ENCODE peak calls at places on chromosome 3, in ten cellular contexts. R is transverse colon; C is heart left ventricle; E is lower lobe of right lung; D is neuronal stem cell; S is mammary epithelial cell; G is CD4-positive, CD25-positive, alpha-beta regulatory T cell; I is psoas muscle; V is sigmoid colon; M is tibial nerve. B is an unnamed sample. For H3K4me1, the result is how much of the 10 kb centered on the place peaks cover.

GRCh38 chr3:182811269-182811596 is 17.9 kb downstream of the ATP11B start:
- DNase-seq in R (no peak), C (no peak), E (no peak), D (no peak), S (no peak), G (no peak), I (no peak), V (no peak), M (no peak), B (no peak)

GRCh38 chr3:68468695-68469375 is 463.5 kb downstream of the TAFA4 start:
- DNase-seq in R (no peak), C (no peak), E (no peak), D (no peak), S (no peak), G (no peak), I (no peak), V (no peak), M (no peak), B (no peak)

GRCh38 chr3:148075829-148076716 is 621.6 kb upstream of the AGTR1 start:
- DNase-seq in R (no peak), C (no peak), E (no peak), D (peak), S (peak), G (no peak), I (no peak), V (no peak), M (no peak), B (no peak)

GRCh38 chr3:59913645-59914044 is 863.8 kb upstream of the CFAP20DC start:
- DNase-seq in R (no peak), C (no peak), E (no peak), D (no peak), S (no peak), G (no peak), I (no peak), V (no peak), M (no peak), B (no peak)

GRCh38 chr3:152719264-152719663 is 115.7 kb upstream of the P2RY1 start:
- DNase-seq in R (no peak), C (no peak), E (no peak), D (no peak), S (peak), G (no peak), I (no peak), V (no peak), M (no peak), B (no peak)

GRCh38 chr3:41265823-41266273 is 66.5 kb downstream of the CTNNB1 start:
- DNase-seq in R (no peak), C (no peak), E (no peak), D (no peak), S (no peak), G (no peak), I (no peak), V (no peak), M (no peak), B (no peak)

GRCh38 chr3:106386050-106386449 is 517.2 kb upstream of the CBLB start:
- DNase-seq in R (no peak), C (no peak), E (no peak), D (no peak), S (no peak), G (no peak), I (no peak), V (no peak), M (no peak), B (no peak)

GRCh38 chr3:53140575-53141467 is 10.6 kb upstream of the RFT1 start:
- DNase-seq in R (no peak), C (no peak), E (no peak), D (no peak), S (peak), G (no peak), I (no peak), V (no peak), M (no peak), B (no peak)

GRCh38 chr3:183354874-183355273 is 73.5 kb downstream of the MCF2L2 start:
- DNase-seq in R (no peak), C (no peak), E (no peak), D (no peak), S (no peak), G (no peak), I (no peak), V (no peak), M (no peak), B (no peak)

GRCh38 chr3:26484140-26484539 is 138.4 kb upstream of the LRRC3B start:
- DNase-seq in R (no peak), C (no peak), E (no peak), D (peak), S (no peak), G (no peak), I (no peak), V (no peak), M (no peak), B (no peak)

GRCh38 chr3:100603449-100603848 is 6.0 kb upstream of the ADGRG7 start:
- DNase-seq in R (no peak), C (no peak), E (no peak), D (no peak), S (peak), G (peak), I (no peak), V (no peak), M (no peak), B (no peak)

GRCh38 chr3:108106449-108106848 is 15.6 kb upstream of the CD47 start:
- DNase-seq in R (no peak), C (no peak), E (no peak), D (no peak), S (no peak), G (no peak), I (no peak), V (no peak), M (no peak), B (no peak)

GRCh38 chr3:123159926-123160635 is 41.7 kb upstream of the SEC22A start:
- DNase-seq in R (no peak), C (no peak), E (no peak), D (no peak), S (no peak), G (no peak), I (no peak), V (no peak), M (no peak), B (no peak)

GRCh38 chr3:72973031-72973723 is 23.4 kb upstream of the PPP4R2 start:
- DNase-seq in R (peak), C (no peak), E (no peak), D (no peak), S (peak), G (no peak), I (no peak), V (no peak), M (no peak), B (no peak)

GRCh38 chr3:111373861-111374260 is 168.1 kb upstream of the CD96 start:
- DNase-seq in R (no peak), C (no peak), E (no peak), D (no peak), S (peak), G (no peak), I (no peak), V (no peak), M (no peak), B (no peak)

GRCh38 chr3:9175421-9175820 is 74.0 kb downstream of the SRGAP3 start:
- DNase-seq in R (peak), C (no peak), E (no peak), D (no peak), S (peak), G (no peak), I (no peak), V (no peak), M (no peak), B (no peak)

GRCh38 chr3:8738639-8739038 is 5.0 kb downstream of the CAV3 start:
- DNase-seq in R (no peak), C (no peak), E (no peak), D (no peak), S (no peak), G (no peak), I (no peak), V (no peak), M (no peak), B (no peak)

GRCh38 chr3:174062923-174063322 is 665.4 kb downstream of the NLGN1 start:
- DNase-seq in R (no peak), C (no peak), E (no peak), D (no peak), S (no peak), G (no peak), I (no peak), V (no peak), M (no peak), B (no peak)

DNA sequence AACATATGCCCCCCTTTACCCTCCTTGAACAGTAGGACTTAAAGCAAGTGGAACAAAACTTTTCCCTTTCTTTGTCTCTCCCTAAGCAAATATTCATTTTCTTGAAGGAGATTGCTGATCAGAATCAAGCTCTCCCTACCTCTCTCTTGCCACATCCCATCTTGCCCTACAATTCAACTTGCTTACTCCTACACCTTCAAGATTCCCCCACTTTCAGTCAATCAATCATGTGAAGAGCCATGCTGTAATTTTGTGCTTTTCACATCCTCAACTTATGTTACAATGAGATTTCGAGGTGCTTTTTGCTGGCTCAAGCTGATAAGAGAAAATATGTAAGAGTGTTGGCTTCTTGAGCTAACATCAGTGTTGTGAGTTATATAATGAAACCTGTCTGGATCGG is 662.9 kb downstream of the NLGN1 start:
- DNase-seq in R (no peak), C (no peak), E (no peak), D (no peak), S (no peak), G (no peak), I (no peak), V (no peak), M (no peak), B (no peak)
- H3K4me1 ChIP-seq in R (under half), C (under half), E (under half), D (under half), S (under half), G (under half), I (under half), V (under half), M (under half), B (under half)

GRCh38 chr3:169509780-169510179 is 153.7 kb downstream of the MECOM start:
- DNase-seq in R (no peak), C (no peak), E (no peak), D (no peak), S (no peak), G (no peak), I (no peak), V (no peak), M (no peak), B (no peak)
- H3K4me1 ChIP-seq in R (under half), C (under half), E (under half), D (under half), S (under half), G (under half), I (under half), V (under half), M (under half), B (under half)

GRCh38 chr3:194095464-194095863 is 40.5 kb upstream of the HES1 start:
- DNase-seq in R (peak), C (peak), E (peak), D (no peak), S (no peak), G (peak), I (peak), V (peak), M (no peak), B (no peak)
- H3K4me1 ChIP-seq in R (under half), C (under half), E (under half), D (under half), S (under half), G (under half), I (under half), V (under half), M (under half), B (under half)

DNA sequence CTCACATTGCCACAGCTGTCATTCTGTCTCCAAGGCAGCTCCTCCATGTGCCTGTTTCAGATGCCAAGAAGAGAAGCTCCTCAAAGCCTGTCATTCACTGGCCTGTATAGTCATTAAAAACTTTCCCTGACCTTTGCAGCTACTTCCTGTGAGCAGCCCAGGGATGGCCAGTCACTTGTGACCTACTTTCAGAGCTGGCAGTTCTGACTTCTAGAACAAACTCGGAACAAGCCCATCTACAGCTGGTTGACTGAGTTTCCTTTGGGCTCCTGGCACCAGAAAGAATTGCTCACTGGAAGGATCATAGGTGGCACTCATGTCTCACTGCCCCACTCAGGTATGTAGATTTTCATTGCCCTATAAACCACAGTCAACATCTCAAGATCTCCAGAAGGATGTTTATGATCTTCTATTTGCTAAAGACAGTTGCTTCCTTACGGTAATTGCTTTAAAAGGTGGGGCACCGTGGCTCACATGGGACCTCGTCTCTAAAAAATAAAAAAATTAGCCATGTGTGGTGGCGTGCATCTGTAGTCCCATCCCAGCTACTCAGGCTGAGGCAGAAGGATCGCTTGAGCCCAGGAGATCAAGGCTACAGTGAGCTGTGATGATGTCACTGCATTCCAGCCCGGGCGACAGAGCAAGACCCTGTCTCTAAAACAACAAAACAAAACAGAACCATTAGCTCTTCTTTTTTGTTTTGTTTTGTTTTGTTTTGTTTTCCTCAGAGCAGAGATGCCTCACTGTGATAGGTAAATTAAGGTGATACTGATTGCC is 11.2 kb upstream of the ATP13A3 start:
- DNase-seq in R (peak), C (no peak), E (no peak), D (no peak), S (no peak), G (peak), I (no peak), V (no peak), M (no peak), B (no peak)
- H3K4me1 ChIP-seq in R (under half), C (under half), E (under half), D (under half), S (under half), G (under half), I (under half), V (under half), M (under half), B (under half)

DNA sequence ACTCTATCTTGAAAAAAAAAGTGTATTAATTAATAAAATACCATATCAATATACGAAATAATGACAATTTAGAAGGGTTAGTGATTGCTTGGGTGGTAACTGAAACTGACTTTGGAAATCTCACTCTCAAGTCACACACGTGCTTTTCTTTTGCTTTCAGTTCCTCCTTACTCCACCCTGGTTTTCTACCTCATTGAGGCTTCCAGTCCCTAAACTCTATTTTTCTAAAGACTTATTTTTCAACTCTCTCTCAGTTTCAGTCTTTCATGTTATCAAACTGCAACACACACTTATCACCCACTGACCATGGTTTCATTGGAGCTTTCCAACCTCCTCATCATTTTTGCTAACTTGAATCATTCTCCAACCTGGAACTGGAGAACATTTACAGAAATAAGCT is 23.5 kb downstream of the IL12A start:
- DNase-seq in R (no peak), C (no peak), E (no peak), D (no peak), S (no peak), G (peak), I (no peak), V (no peak), M (no peak), B (no peak)
- H3K4me1 ChIP-seq in R (under half), C (under half), E (under half), D (under half), S (under half), G (under half), I (under half), V (under half), M (under half), B (under half)

DNA sequence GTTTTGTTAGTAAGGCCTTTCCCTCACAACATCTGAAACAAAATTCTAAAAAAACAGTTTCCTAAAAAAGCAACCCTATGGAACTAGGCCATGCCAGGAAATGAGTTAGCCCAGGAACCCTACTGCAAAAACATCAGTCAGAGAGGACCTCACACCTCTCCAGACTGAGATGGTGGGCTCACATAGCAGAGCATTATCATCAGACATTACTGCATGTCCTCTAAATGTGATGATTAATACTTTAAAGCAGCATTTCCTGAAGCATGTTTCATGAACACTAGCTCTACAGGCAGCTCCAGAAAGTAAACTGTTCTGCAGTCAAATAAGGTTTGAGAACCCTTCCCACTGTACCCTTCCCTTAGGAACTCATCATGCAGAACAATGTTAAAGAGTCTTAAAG is 232.3 kb upstream of the MRPL3 start:
- DNase-seq in R (no peak), C (no peak), E (no peak), D (no peak), S (peak), G (no peak), I (no peak), V (no peak), M (no peak), B (no peak)
- H3K4me1 ChIP-seq in R (under half), C (under half), E (under half), D (under half), S (under half), G (under half), I (under half), V (under half), M (under half), B (under half)